ENCODE peak calls at places on chromosome X, in seven cellular contexts. N is IMR-90, Z is H9, L is H1, R is neuronal stem cell, V is trophoblast cell, X is mesenchymal stem cell. B is an unnamed sample.

GRCh38 chrX:149060921-149061320 is 444.2 kb downstream of the IDS start:
- DNase-seq in L (no peak), V (no peak), X (peak; percentile 2), R (no peak), Z (no peak), N (no peak), B (no peak)

GRCh38 chrX:15404712-15405111 is 20.5 kb upstream of the VEGFD start:
- DNase-seq in Z (no peak), L (no peak), R (no peak), X (peak; percentile 48), V (no peak), N (peak; percentile 36), B (peak; percentile 0)

GRCh38 chrX:41599507-41599906 is 89.3 kb upstream of the GPR34 start:
- DNase-seq in L (no peak), X (no peak), Z (no peak), R (no peak), N (no peak), V (no peak), B (no peak)

GRCh38 chrX:111490683-111491082 is 20.8 kb upstream of the SERTM2 start:
- DNase-seq in Z (no peak), N (no peak), L (no peak), R (no peak), V (no peak), X (peak; percentile 68), B (no peak)

GRCh38 chrX:135557344-135557743 is 36.9 kb downstream of the INTS6L start:
- DNase-seq in V (no peak), Z (no peak), R (no peak), L (no peak), X (no peak), N (no peak), B (no peak)

GRCh38 chrX:100478714-100479113 is 68.6 kb upstream of the PCDH19 start:
- DNase-seq in L (no peak), R (no peak), N (no peak), Z (no peak), V (no peak), X (no peak), B (peak; percentile 50)

GRCh38 chrX:20517565-20517964 is 250.9 kb upstream of the RPS6KA3 start:
- DNase-seq in X (no peak), N (peak; percentile 38), V (no peak), Z (no peak), R (no peak), L (no peak), B (no peak)

GRCh38 chrX:56764975-56765791 is 36.1 kb downstream of the NBDY start:
- DNase-seq in R (no peak), Z (peak; percentile 21), V (no peak), L (no peak), X (peak; percentile 1), N (no peak), B (no peak)

GRCh38 chrX:106220177-106220576 is 52.1 kb downstream of the PWWP3B start:
- DNase-seq in X (no peak), L (no peak), N (no peak), Z (no peak), V (no peak), R (no peak), B (peak; percentile 2)

GRCh38 chrX:35289952-35290351 is 347.4 kb downstream of the FAM47B start:
- DNase-seq in V (no peak), Z (no peak), R (no peak), X (peak; percentile 0), N (no peak), L (no peak), B (no peak)

GRCh38 chrX:48472851-48473717 is 2.9 kb upstream of the FTSJ1 start:
- DNase-seq in V (no peak), N (no peak), L (no peak), R (no peak), X (no peak), Z (no peak), B (peak; percentile 29)

GRCh38 chrX:40778861-40779575 is 43.7 kb upstream of the MED14 start:
- DNase-seq in N (peak; percentile 72), R (no peak), Z (no peak), X (peak; percentile 12), V (no peak), L (no peak), B (no peak)

DNA sequence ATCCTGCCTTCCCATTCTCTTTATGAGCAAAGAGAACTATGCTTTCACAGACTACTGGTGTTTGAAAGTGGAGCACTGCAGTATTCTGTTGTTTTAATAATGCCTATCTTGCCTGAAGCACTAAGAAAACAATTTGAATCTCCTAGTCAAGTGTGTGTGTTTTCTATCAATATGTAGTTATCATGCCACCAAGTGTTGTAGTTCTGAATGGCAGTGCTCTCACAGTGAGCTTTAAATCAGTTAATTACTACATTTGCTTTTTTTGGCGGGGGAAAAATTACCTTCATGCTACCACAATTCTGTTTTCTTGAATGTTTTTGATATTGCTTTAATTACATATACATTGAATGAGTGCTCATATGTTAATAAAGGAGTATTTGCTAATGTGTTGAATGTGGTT is 143.6 kb upstream of the FAM47A start:
- DNase-seq in X (no peak), L (no peak), N (no peak), R (no peak), Z (no peak), V (no peak), B (peak; percentile 29)
- H2BK120ac ChIP-seq in X (no peak overlapping the region), L (no peak overlapping the region), N (no peak overlapping the region), R (no peak overlapping the region), Z (no peak overlapping the region), V (no peak overlapping the region), B (no peak overlapping the region)

GRCh38 chrX:13693341-13693871 is 4.5 kb downstream of the RAB9A start:
- DNase-seq in V (peak; percentile 39), X (no peak), R (no peak), Z (no peak), N (no peak), L (no peak), B (peak; percentile 65)

GRCh38 chrX:13694359-13694758 is 5.4 kb downstream of the RAB9A start:
- DNase-seq in X (peak; percentile 6), Z (no peak), V (no peak), N (no peak), R (no peak), L (no peak), B (no peak)

GRCh38 chrX:13691845-13692334 is 3.0 kb downstream of the RAB9A start:
- DNase-seq in R (no peak), X (no peak), N (no peak), L (no peak), V (no peak), Z (no peak), B (peak; percentile 30)

GRCh38 chrX:13690836-13691235 is 1.9 kb downstream of the RAB9A start:
- DNase-seq in N (no peak), X (no peak), L (no peak), Z (no peak), V (no peak), R (no peak), B (peak; percentile 42)

DNA sequence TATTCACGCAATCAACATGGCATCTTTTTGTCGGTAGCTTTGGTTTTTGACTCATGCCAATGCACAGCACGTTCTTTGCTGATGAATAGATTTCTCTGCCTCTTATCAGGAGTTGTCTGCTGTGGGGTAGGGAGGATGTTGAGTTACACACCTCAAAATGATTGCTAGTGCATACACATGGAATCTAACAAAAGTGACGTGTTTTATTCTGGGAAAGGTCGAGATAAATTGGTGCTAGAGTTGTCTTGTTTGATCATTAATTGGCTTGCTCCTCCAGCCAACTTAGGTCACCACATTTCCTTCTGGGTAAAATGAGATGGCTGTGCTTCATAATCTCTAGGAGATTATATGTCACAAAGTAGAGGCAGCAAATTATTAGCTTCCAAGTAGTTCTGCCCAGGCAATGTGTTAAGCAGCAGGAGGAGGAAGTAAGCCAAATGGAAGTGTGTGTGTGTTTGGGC is 3.9 kb downstream of the RAB9A start:
- DNase-seq in L (no peak), V (no peak), R (no peak), Z (no peak), X (no peak), N (no peak), B (no peak)
- H2BK120ac ChIP-seq in L (no peak overlapping the region), V (no peak overlapping the region), R (no peak overlapping the region), Z (no peak overlapping the region), X (no peak overlapping the region), N (no peak overlapping the region), B (no peak overlapping the region)

DNA sequence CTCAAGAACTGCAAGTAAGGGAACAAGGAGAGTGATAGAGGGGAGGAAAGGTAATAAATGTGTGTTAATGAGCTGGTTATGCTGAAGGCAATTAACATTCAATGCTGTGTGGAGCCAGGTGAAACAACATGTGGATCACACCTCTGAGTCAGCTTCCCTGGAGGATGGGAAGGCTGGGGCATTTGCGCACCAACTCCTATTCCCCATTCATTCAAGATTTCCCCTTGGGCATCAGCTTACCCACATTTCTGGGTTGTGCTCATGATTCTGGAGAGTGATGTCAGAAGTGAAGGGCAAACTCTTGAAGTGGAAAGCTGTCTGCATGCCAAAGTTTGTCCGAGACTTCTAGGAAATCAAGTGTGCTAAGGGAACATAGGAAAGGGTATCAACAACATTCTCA is 461.4 kb downstream of the MID1IP1 start:
- DNase-seq in X (no peak), L (no peak), V (no peak), Z (no peak), N (no peak), R (no peak), B (no peak)
- H2BK120ac ChIP-seq in X (no peak overlapping the region), L (no peak overlapping the region), V (no peak overlapping the region), Z (no peak overlapping the region), N (no peak overlapping the region), R (no peak overlapping the region), B (no peak overlapping the region)

DNA sequence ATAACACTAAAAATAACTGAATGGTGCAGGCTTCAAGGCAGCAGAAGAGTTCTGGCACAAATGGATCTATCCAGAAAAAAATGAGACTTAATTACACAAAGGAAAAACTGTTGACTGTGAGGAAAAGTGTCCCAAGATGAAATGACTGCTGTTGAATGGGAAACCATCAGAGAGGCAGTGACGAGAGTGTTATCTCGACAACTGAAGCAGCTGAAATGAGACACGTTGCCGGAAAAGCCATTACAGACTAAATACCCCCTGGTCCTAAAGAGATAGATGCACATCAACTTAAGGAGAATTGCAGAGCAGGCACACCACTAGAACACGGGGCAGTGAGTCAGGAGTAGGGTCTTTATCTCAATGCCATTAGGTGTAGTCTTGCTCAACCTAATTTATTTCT is 277.8 kb downstream of the DMD start:
- DNase-seq in V (no peak), L (no peak), N (no peak), X (no peak), Z (no peak), R (no peak), B (peak; percentile 11)
- H2BK120ac ChIP-seq in V (no peak overlapping the region), L (no peak overlapping the region), N (no peak overlapping the region), X (no peak overlapping the region), Z (no peak overlapping the region), R (no peak overlapping the region), B (no peak overlapping the region)

B was measured in mesendoderm.